ENCODE peak calls at places on chromosome 2, in eight cellular contexts. X, G, E, J, Z, Y, C and B are unnamed samples.

GRCh38 chr2:16653083-16653375 is 12.6 kb downstream of the CYRIA start:
- DNase-seq in J (no peak), X (no peak), E (no peak), Z (no peak), Y (no peak), C (no peak), G (no peak), B (no peak)

GRCh38 chr2:53379547-53379946 is 388.1 kb upstream of the CHAC2 start:
- DNase-seq in X (no peak), E (no peak), Y (no peak), Z (no peak), G (no peak), C (no peak), J (no peak), B (no peak)

GRCh38 chr2:240247868-240248820 is 107.7 kb upstream of the OTOS start:
- DNase-seq in X (no peak), J (peak), C (no peak), G (no peak), E (peak), Z (no peak), Y (no peak), B (no peak)

GRCh38 chr2:74944987-74945782 is 13.3 kb upstream of the POLE4 start:
- DNase-seq in Y (no peak), E (no peak), C (no peak), X (no peak), G (no peak), Z (no peak), J (no peak), B (no peak)

GRCh38 chr2:18346364-18346763 is 214.1 kb downstream of the RDH14 start:
- DNase-seq in E (no peak), Z (no peak), Y (no peak), C (no peak), X (no peak), G (no peak), J (no peak), B (no peak)

GRCh38 chr2:74975016-74975415 is 16.6 kb downstream of the POLE4 start:
- DNase-seq in J (no peak), Z (no peak), X (no peak), C (no peak), Y (no peak), E (no peak), G (no peak), B (no peak)

GRCh38 chr2:95185197-95185596 is 19.6 kb downstream of the ZNF2 start:
- DNase-seq in C (no peak), Z (no peak), Y (no peak), J (no peak), E (no peak), X (no peak), G (no peak), B (no peak)

GRCh38 chr2:55896633-55897032 is 26.9 kb downstream of the EFEMP1 start:
- DNase-seq in C (no peak), E (no peak), X (no peak), J (no peak), Z (no peak), G (no peak), Y (no peak), B (no peak)

GRCh38 chr2:163774862-163775261 is 39.1 kb upstream of the FIGN start:
- DNase-seq in C (no peak), E (no peak), Y (no peak), X (no peak), Z (no peak), G (no peak), J (peak), B (no peak)

GRCh38 chr2:72132981-72133720 is 14.5 kb downstream of the CYP26B1 start:
- DNase-seq in Z (no peak), G (no peak), X (no peak), C (no peak), J (no peak), Y (no peak), E (no peak), B (no peak)

GRCh38 chr2:69366-70344 is 23.4 kb upstream of the FAM110C start:
- DNase-seq in G (no peak), E (no peak), Y (no peak), Z (peak), J (no peak), C (no peak), X (no peak), B (no peak)